ENCODE peak calls at places on chromosomes 12 and 14, in seven cellular contexts. X is H1, E is IMR-90, J is mesenchymal stem cell, I is mesendoderm, V is H9, S is trophoblast cell. N is an unnamed sample.

GRCh38 chr14:103284574-103285467 is 49.2 kb upstream of the EIF5 start:
- DNase-seq in X (no peak), J (peak; percentile 48), E (peak; percentile 31), S (peak; percentile 25), V (no peak), I (peak; percentile 76), N (no peak)

GRCh38 chr12:123058471-123058870 is 78.0 kb downstream of the ARL6IP4 start:
- DNase-seq in S (peak; percentile 95), I (no peak), V (no peak), E (no peak), X (no peak), J (no peak), N (no peak)

GRCh38 chr12:26416550-26416949 is 221.2 kb downstream of the SSPN start:
- DNase-seq in E (no peak), V (no peak), J (no peak), S (no peak), I (no peak), X (no peak), N (no peak)

GRCh38 chr14:94936411-94936892 is 166.5 kb upstream of the GSC start:
- DNase-seq in J (no peak), I (no peak), V (no peak), X (no peak), S (no peak), E (no peak), N (no peak)

GRCh38 chr14:53501361-53502320 is 348.5 kb upstream of the DDHD1 start:
- DNase-seq in I (no peak), V (no peak), E (peak; percentile 93), X (no peak), S (peak; percentile 14), J (peak; percentile 86), N (no peak)

GRCh38 chr14:34439090-34439489 is 22.9 kb downstream of the SPTSSA start:
- DNase-seq in I (peak; percentile 34), J (no peak), X (peak; percentile 13), E (no peak), V (peak; percentile 47), S (no peak), N (no peak)

GRCh38 chr12:46206471-46206870 is 62.4 kb downstream of the SLC38A1 start:
- DNase-seq in S (no peak), I (no peak), J (no peak), X (no peak), E (no peak), V (no peak), N (no peak)

GRCh38 chr12:1906579-1906978 is 11.9 kb downstream of the CACNA2D4 start:
- DNase-seq in J (no peak), X (no peak), I (no peak), E (no peak), V (no peak), S (no peak), N (no peak)

GRCh38 chr14:93980464-93981201 is 4.3 kb upstream of the ASB2 start:
- DNase-seq in E (peak; percentile 74), V (no peak), S (no peak), I (no peak), X (no peak), J (no peak), N (no peak)

GRCh38 chr14:61925732-61926445 is 163.7 kb downstream of the SNAPC1 start:
- DNase-seq in S (peak; percentile 46), V (no peak), J (peak; percentile 54), I (no peak), E (peak; percentile 43), X (no peak), N (no peak)

GRCh38 chr12:3930216-3930615 is 57.0 kb upstream of the PARP11 start:
- DNase-seq in X (no peak), J (no peak), E (no peak), V (no peak), I (no peak), S (no peak), N (peak; percentile 44)

GRCh38 chr12:46492471-46493351 is 120.1 kb upstream of the SLC38A2 start:
- DNase-seq in I (peak; percentile 63), J (peak; percentile 95), X (no peak), S (peak; percentile 78), E (peak; percentile 97), V (no peak), N (no peak)

GRCh38 chr12:115249878-115250277 is 565.9 kb upstream of the TBX3 start:
- DNase-seq in S (no peak), E (no peak), J (no peak), I (no peak), X (no peak), V (no peak), N (no peak)

GRCh38 chr14:84927096-84927910 is 602.6 kb upstream of the FLRT2 start:
- DNase-seq in E (no peak), S (peak; percentile 22), V (no peak), J (no peak), X (no peak), I (no peak), N (no peak)

GRCh38 chr12:128852026-128852725 is 1.1 kb upstream of the GLT1D1 start:
- DNase-seq in V (no peak), E (no peak), J (no peak), X (no peak), I (no peak), S (no peak), N (no peak)

GRCh38 chr12:41288188-41288811 is 100.2 kb downstream of the PDZRN4 start:
- DNase-seq in X (no peak), E (no peak), V (no peak), J (no peak), I (no peak), S (no peak), N (no peak)

GRCh38 chr14:30195946-30196345 is 268.3 kb upstream of the PRKD1 start:
- DNase-seq in V (no peak), S (no peak), J (no peak), E (peak; percentile 15), X (no peak), I (no peak), N (no peak)

GRCh38 chr14:30193791-30194407 is 266.3 kb upstream of the PRKD1 start:
- DNase-seq in X (no peak), J (peak; percentile 69), E (peak; percentile 94), I (no peak), S (peak; percentile 83), V (no peak), N (no peak)

GRCh38 chr14:30194769-30195168 is 267.1 kb upstream of the PRKD1 start:
- DNase-seq in V (no peak), J (peak; percentile 59), I (no peak), S (peak; percentile 45), E (peak; percentile 91), X (no peak), N (no peak)

GRCh38 chr14:30193056-30193455 is 265.4 kb upstream of the PRKD1 start:
- DNase-seq in S (no peak), J (no peak), E (no peak), I (no peak), V (no peak), X (no peak), N (no peak)

DNA sequence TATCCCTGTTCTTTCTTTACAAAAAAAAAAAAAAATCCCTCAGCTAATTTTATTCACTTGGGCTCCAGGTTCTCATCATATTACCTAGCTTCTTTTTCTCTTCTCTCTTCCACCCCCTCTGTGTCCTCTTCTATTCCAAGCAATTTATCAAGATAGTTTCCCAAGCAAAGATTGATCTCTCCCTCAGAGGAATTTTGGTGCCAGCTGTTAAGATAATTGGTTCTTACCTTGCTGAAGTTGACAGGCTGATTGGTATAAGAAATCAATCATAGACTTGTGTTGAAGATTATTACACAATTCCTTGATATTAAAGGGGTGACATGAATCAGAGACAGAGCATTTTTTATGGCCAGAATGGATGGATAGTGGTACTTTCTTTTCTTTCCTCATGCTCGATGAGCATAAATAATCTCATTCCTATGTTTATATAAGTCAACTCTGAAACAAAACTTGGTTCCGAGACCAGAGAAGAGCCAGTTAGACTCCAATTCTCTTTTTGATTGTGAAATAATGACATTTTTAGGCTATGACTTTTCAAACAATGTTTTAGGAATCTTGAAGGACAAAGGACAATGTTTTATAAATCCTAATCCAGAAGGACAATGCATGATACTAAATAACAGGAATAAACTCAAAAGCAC is 264.1 kb upstream of the PRKD1 start:
- DNase-seq in J (no peak), I (no peak), S (peak; percentile 22), X (no peak), E (peak; percentile 47), V (no peak), N (no peak)
- H2BK5ac ChIP-seq in J (no peak overlapping the region), I (no peak overlapping the region), S (no peak overlapping the region), X (no peak overlapping the region), E (peak overlapping the region; percentile 100), V (no peak overlapping the region), N (no peak overlapping the region)

GRCh38 chr12:66500094-66500493 is 178.8 kb downstream of the GRIP1 start:
- DNase-seq in S (no peak), I (no peak), V (no peak), J (no peak), E (no peak), X (no peak), N (no peak)

GRCh38 chr12:66500841-66501240 is 178.0 kb downstream of the GRIP1 start:
- DNase-seq in J (no peak), V (no peak), X (no peak), E (no peak), S (no peak), I (no peak), N (no peak)

GRCh38 chr12:66508025-66508424 is 170.9 kb downstream of the GRIP1 start:
- DNase-seq in X (no peak), S (peak; percentile 88), E (no peak), V (no peak), I (peak; percentile 12), J (no peak), N (no peak)

GRCh38 chr12:66502911-66503310 is 176.0 kb downstream of the GRIP1 start:
- DNase-seq in E (no peak), S (no peak), J (no peak), I (peak; percentile 76), X (no peak), V (no peak), N (no peak)

GRCh38 chr12:66503746-66504145 is 175.1 kb downstream of the GRIP1 start:
- DNase-seq in I (no peak), V (no peak), J (no peak), X (no peak), S (no peak), E (no peak), N (no peak)
- H2BK5ac ChIP-seq in I (peak overlapping the region; percentile 27), V (no peak overlapping the region), J (no peak overlapping the region), X (no peak overlapping the region), S (no peak overlapping the region), E (no peak overlapping the region), N (no peak overlapping the region)

DNA sequence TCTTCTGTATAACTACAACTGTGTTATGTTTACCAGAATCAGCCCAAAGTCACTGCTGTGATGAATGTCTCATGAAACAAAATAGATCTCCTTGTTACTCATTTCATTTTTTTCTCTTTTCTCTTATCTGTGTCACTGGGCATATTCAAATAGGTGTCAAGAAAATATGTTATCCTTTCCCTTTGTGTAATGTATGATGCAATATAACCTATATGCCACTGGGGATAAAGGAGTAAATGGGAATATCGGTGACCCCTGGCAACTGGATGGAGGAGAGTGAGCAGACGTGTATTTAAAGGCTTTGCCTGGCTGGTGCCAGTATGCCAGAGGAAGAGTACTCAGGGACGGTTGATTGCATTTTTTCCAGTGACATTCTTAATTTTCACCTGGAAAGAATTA is 12.0 kb upstream of the STXBP6 start:
- DNase-seq in E (no peak), S (no peak), I (no peak), J (no peak), X (no peak), V (no peak), N (no peak)
- H2BK5ac ChIP-seq in E (no peak overlapping the region), S (no peak overlapping the region), I (no peak overlapping the region), J (no peak overlapping the region), X (no peak overlapping the region), V (no peak overlapping the region), N (no peak overlapping the region)

DNA sequence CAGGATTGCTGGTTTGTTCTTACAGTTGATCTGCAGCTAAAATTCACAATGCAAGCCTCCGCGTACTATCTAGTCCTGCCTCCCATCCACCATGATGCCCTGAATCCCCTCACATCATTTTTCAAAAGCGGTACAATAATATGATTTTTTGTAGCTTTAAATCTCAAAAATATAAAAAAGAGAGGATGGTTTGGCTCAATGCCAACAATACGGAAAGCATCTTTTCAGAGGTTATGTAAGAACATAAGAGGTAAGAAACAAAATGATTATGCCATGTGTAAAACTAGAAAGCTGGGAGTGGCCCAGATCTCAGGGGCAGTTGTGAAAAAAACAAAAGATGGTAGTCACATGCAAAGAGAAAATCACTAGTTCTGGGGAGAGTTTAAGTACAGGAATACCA is 24.0 kb upstream of the ZDHHC17 start:
- DNase-seq in X (no peak), V (no peak), J (no peak), I (no peak), S (no peak), E (no peak), N (no peak)
- H2BK5ac ChIP-seq in X (no peak overlapping the region), V (no peak overlapping the region), J (no peak overlapping the region), I (no peak overlapping the region), S (no peak overlapping the region), E (no peak overlapping the region), N (no peak overlapping the region)